ENCODE peak calls at places on chromosome 1, in ten cellular contexts. Y, U, L, W, V, Q, E, K, O and S are unnamed samples.

GRCh38 chr1:11594222-11594621 is 60.0 kb downstream of the FBXO2 start:
- DNase-seq in L (peak; percentile 26), U (no peak), V (peak; percentile 41), Y (no peak), E (no peak), Q (no peak), O (no peak), K (no peak), W (no peak), S (no peak)

GRCh38 chr1:196774603-196775002 is at the start of gene CFHR3:
- DNase-seq in Y (no peak), V (no peak), Q (no peak), K (no peak), W (no peak), L (no peak), E (no peak), U (no peak), O (no peak), S (no peak)

GRCh38 chr1:155079487-155080249 is 1.0 kb downstream of the EFNA3 start:
- DNase-seq in L (no peak), Y (no peak), W (no peak), K (no peak), V (peak; percentile 63), O (no peak), U (no peak), E (no peak), Q (no peak), S (peak; percentile 41)

GRCh38 chr1:99465176-99465900 is 180.6 kb upstream of the PALMD start:
- DNase-seq in Q (peak; percentile 93), L (peak; percentile 73), W (no peak), E (no peak), K (no peak), Y (no peak), V (no peak), O (peak; percentile 70), U (no peak), S (no peak)

GRCh38 chr1:55986003-55986402 is 593.4 kb downstream of the PLPP3 start:
- DNase-seq in V (no peak), L (peak; percentile 82), K (no peak), W (no peak), Q (no peak), E (no peak), O (no peak), Y (no peak), U (no peak), S (no peak)

GRCh38 chr1:33256335-33256700 is at the start of gene ZNF362:
- DNase-seq in K (peak; percentile 82), Q (no peak), W (peak; percentile 20), V (peak; percentile 76), E (peak; percentile 36), U (peak; percentile 80), O (peak; percentile 59), Y (peak; percentile 65), L (peak; percentile 56), S (peak; percentile 73)

GRCh38 chr1:179599623-179600249 is 8.1 kb downstream of the TDRD5 start:
- DNase-seq in E (peak; percentile 40), L (peak; percentile 21), Q (no peak), W (no peak), Y (no peak), O (peak; percentile 71), K (no peak), V (peak; percentile 16), U (peak; percentile 85), S (peak; percentile 83)

GRCh38 chr1:85584264-85584781 is 3.8 kb downstream of the CCN1 start:
- DNase-seq in U (no peak), W (peak; percentile 86), K (no peak), O (peak; percentile 90), V (no peak), Q (peak; percentile 96), E (peak; percentile 96), Y (no peak), L (peak; percentile 97), S (no peak)

GRCh38 chr1:160118928-160119327 is 3.4 kb downstream of the ATP1A2 start:
- DNase-seq in O (no peak), W (no peak), V (no peak), K (no peak), Y (no peak), U (no peak), E (no peak), Q (no peak), L (no peak), S (no peak)

GRCh38 chr1:29960156-29960755 is 723.9 kb downstream of the PTPRU start:
- DNase-seq in Y (no peak), E (no peak), O (no peak), U (no peak), V (no peak), Q (no peak), W (no peak), K (no peak), L (no peak), S (no peak)

GRCh38 chr1:9687876-9688582 is 36.5 kb downstream of the PIK3CD start:
- DNase-seq in V (peak; percentile 51), Q (no peak), Y (no peak), K (no peak), L (no peak), W (no peak), O (peak; percentile 32), E (peak; percentile 22), U (no peak), S (peak; percentile 54)

GRCh38 chr1:9688599-9688998 is 37.1 kb downstream of the PIK3CD start:
- DNase-seq in E (no peak), K (no peak), W (no peak), V (no peak), U (no peak), O (no peak), Q (no peak), L (no peak), Y (no peak), S (no peak)

GRCh38 chr1:9685833-9686232 is 34.3 kb downstream of the PIK3CD start:
- DNase-seq in Q (no peak), V (no peak), W (no peak), K (no peak), U (no peak), E (no peak), O (no peak), Y (no peak), L (no peak), S (no peak)

GRCh38 chr1:9689011-9689706 is 37.6 kb downstream of the PIK3CD start:
- DNase-seq in L (peak; percentile 58), V (peak; percentile 94), K (peak; percentile 94), O (peak; percentile 63), Y (peak; percentile 81), W (no peak), Q (no peak), U (peak; percentile 85), E (peak; percentile 28), S (peak; percentile 93)

DNA sequence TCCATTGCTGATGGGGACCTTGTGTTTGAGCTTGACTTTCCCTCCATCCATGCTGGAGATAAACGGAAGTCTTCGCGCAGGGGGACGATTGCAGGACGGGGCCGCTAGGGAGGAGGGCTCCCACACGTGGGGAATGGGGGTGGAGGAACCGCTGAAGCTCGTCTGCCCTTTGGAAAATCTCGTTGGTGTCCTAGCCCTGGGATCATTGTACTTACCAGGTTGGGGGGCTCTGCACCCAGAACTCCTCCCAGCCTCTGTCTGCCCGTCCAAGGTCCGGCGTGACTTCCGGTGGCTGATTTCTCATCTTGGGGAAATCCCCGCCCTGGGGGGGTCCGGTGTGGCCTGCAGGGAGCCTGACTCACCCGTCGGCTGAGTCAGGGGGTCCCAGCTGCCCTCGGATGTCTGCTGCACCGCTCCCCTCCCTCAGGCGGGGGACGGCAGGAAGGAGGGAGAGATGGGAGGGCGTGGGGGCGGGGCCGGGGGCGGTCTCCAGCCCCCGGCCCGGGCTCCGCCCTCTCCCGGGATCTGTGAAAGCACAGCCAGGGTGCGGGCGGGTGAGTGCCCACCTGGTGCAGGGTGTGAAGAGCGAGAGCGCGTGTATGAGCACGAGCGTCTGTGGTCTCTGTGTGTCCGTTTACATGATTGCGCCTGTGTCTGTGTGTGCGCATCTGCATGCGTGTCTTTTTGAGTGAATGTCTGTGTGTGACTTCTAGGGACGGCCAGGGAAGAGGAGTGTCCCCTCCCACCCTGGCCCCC is 35.8 kb downstream of the PIK3CD start:
- DNase-seq in K (peak; percentile 77), Q (no peak), V (peak; percentile 79), E (peak; percentile 51), L (no peak), Y (peak; percentile 26), U (peak; percentile 82), W (peak; percentile 53), O (peak; percentile 74), S (peak; percentile 80)
- TF ChIP-seq CTCF in K (no peak), Q (peak; percentile 26), V (no peak), E (no peak), L (peak; percentile 17), Y (no peak), U (no peak), W (peak; percentile 25), O (no peak), S (no peak)

GRCh38 chr1:242017580-242018233 is 18.8 kb upstream of the MAP1LC3C start:
- DNase-seq in K (peak; percentile 75), O (peak; percentile 84), L (peak; percentile 61), E (peak; percentile 56), Q (no peak), W (no peak), V (peak; percentile 36), Y (peak; percentile 38), U (peak; percentile 53), S (no peak)
- TF ChIP-seq CTCF in K (peak; percentile 56), O (peak; percentile 75), L (peak; percentile 83), E (peak; percentile 58), Q (peak; percentile 76), W (peak; percentile 66), V (peak; percentile 54), Y (peak; percentile 75), U (peak; percentile 80), S (no peak)

GRCh38 chr1:211135342-211135950 is 1.5 kb upstream of the KCNH1 start:
- DNase-seq in W (peak; percentile 32), O (peak; percentile 83), Y (no peak), L (peak; percentile 73), Q (peak; percentile 27), V (no peak), U (peak; percentile 28), K (peak; percentile 32), E (peak; percentile 42), S (no peak)
- TF ChIP-seq CTCF in W (peak; percentile 85), O (peak; percentile 91), Y (peak; percentile 69), L (peak; percentile 78), Q (peak; percentile 75), V (peak; percentile 51), U (peak; percentile 71), K (peak; percentile 22), E (peak; percentile 14), S (no peak)

DNA sequence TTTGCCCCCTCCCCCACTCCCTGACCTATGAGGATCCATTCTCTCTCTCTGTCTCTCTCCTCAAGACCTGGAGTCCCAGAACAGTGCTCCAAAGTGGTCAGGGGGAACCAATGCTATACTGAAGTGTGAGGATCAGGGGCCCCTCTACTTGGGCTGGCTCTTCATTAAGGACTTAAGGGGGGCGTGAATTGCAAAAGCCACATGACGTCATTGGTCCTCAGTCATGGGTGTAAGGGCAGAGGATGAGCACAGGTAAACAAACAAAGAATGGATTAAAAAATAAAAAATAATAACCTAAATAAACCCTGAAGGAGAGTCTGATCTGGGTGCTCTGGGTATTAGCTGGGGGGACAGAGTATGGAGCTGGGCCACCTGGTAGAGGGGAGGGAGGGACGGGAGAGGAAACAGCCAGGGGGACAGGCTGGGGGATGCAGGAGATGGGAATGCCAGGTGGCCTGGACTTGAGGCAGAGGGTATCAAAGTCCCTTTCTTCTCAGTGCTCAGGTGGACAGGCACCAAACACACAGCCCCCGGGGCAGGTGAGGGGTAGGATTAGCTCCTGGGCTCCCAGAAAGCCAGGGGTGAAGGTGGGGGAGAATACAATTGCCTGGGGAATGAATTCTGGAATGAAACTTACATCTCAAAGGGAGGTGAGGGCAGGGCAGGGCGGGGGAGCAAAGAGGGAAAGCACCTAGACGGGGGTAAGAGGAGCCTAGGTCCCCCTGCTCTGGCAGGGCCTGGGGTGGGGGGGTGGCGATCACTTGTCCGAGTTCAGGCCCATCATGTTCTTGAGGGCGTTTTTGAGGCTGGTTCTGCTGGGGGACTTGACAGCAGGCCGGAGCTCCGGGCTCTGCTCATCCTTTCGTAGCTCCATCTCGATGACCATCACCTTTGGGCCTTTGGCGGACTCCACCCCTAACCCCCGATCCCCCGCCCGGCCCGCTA is 4.6 kb downstream of the MPZ start:
- DNase-seq in Q (no peak), L (no peak), W (no peak), Y (no peak), V (no peak), U (peak; percentile 10), O (no peak), K (no peak), E (no peak), S (no peak)
- TF ChIP-seq CTCF in Q (no peak), L (no peak), W (no peak), Y (no peak), V (no peak), U (no peak), O (no peak), K (no peak), E (no peak), S (no peak)